ENCODE peak calls at places on chromosomes 13 and 19, in four cellular contexts. N, E, A and I are unnamed samples. For H3K4me1, the result is how much of the 10 kb centered on the place peaks cover.

GRCh38 chr19:27764186-27764804 is 1448.7 kb downstream of the UQCRFS1 start:
- DNase-seq in N (no peak), E (no peak), A (no peak), I (no peak)

GRCh38 chr13:43894438-43894837 is 14.7 kb downstream of the LACC1 start:
- DNase-seq in N (no peak), E (no peak), A (no peak), I (no peak)

GRCh38 chr13:49220035-49220855 is at the start of gene MLNR:
- DNase-seq in N (no peak), E (no peak), A (peak), I (peak)

GRCh38 chr13:74061939-74062595 is 72.1 kb downstream of the KLF12 start:
- DNase-seq in N (no peak), E (no peak), A (peak), I (no peak)

GRCh38 chr19:21466627-21467026 is 38.8 kb upstream of the ZNF429 start:
- DNase-seq in N (no peak), E (no peak), A (no peak), I (no peak)

GRCh38 chr19:14433454-14434156 is 499 bp downstream of the PKN1 start:
- DNase-seq in N (no peak), E (peak), A (no peak), I (no peak)

GRCh38 chr19:41456342-41456918 is 13.5 kb downstream of the ERICH4 start:
- DNase-seq in N (no peak), E (no peak), A (peak), I (no peak)

GRCh38 chr19:54415208-54415900 is at the start of gene TTYH1:
- DNase-seq in N (no peak), E (no peak), A (no peak), I (no peak)

GRCh38 chr19:18460313-18460712 is 22.4 kb upstream of the ISYNA1 start:
- DNase-seq in N (no peak), E (peak), A (peak), I (peak)

GRCh38 chr13:64553411-64554129 is 2676.6 kb downstream of the PCDH9 start:
- DNase-seq in N (no peak), E (no peak), A (peak), I (no peak)

GRCh38 chr19:43704002-43704705 is 11.7 kb upstream of the IRGC start:
- DNase-seq in N (no peak), E (peak), A (no peak), I (no peak)

GRCh38 chr19:17091758-17092333 is 16.3 kb downstream of the MYO9B start:
- DNase-seq in N (no peak), E (peak), A (no peak), I (no peak)

GRCh38 chr13:97367427-97367826 is 66.5 kb upstream of the RAP2A start:
- DNase-seq in N (no peak), E (no peak), A (peak), I (no peak)

GRCh38 chr13:34108396-34108795 is 290.4 kb downstream of the RFC3 start:
- DNase-seq in N (no peak), E (no peak), A (peak), I (no peak)

GRCh38 chr19:4075373-4075772 is 8.7 kb upstream of the ZBTB7A start:
- DNase-seq in N (no peak), E (no peak), A (no peak), I (no peak)

GRCh38 chr19:18439025-18439909 is 1.3 kb upstream of the ISYNA1 start:
- DNase-seq in N (no peak), E (no peak), A (peak), I (no peak)

GRCh38 chr19:10812196-10812595 is 23.8 kb downstream of the TMED1 start:
- DNase-seq in N (no peak), E (no peak), A (no peak), I (no peak)

GRCh38 chr19:18772620-18773587 is 18.2 kb downstream of the COMP start:
- DNase-seq in N (no peak), E (no peak), A (no peak), I (peak)

GRCh38 chr13:25882732-25883357 is 169.0 kb downstream of the SHISA2 start:
- DNase-seq in N (no peak), E (no peak), A (no peak), I (no peak)

GRCh38 chr13:110305949-110306339 is 1.0 kb downstream of the COL4A1 start:
- DNase-seq in N (no peak), E (no peak), A (peak), I (no peak)

GRCh38 chr13:30020726-30021312 is 170.4 kb upstream of the UBL3 start:
- DNase-seq in N (no peak), E (no peak), A (no peak), I (no peak)

GRCh38 chr13:111858571-111858970 is 208.4 kb upstream of the SOX1 start:
- DNase-seq in N (no peak), E (no peak), A (no peak), I (no peak)

GRCh38 chr19:23075031-23075733 is 41.6 kb upstream of the ZNF730 start:
- DNase-seq in N (no peak), E (peak), A (peak), I (peak)

DNA sequence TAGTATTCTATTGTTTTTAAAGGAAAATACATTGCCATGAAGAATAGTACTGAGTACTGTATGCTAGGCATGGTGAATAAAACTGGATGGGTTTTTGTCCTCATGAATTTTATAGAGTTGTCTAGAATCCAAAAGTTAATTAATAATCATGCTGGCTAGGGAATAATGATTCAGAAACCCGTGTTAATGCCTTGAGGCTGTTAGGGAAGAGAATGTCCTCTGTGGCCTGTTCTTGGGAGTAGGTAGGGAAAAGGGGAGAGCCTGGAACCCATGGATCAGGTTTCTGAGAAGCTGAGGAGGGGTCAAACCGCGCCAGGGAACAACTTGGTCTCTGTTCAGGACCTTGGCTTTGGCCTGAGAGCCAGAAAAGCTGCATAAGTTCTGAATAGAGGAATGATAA is 1376.3 kb upstream of the SLC10A2 start:
- DNase-seq in N (no peak), E (no peak), A (no peak), I (no peak)
- H3K4me1 ChIP-seq in N (under half), E (under half), A (under half), I (under half)

GRCh38 chr13:106562301-106562700 is 5.6 kb downstream of the ARGLU1 start:
- DNase-seq in N (no peak), E (no peak), A (no peak), I (no peak)

GRCh38 chr13:106565127-106565775 is 2.7 kb downstream of the ARGLU1 start:
- DNase-seq in N (no peak), E (no peak), A (no peak), I (no peak)

GRCh38 chr13:106558527-106558926 is 9.4 kb downstream of the ARGLU1 start:
- DNase-seq in N (no peak), E (no peak), A (no peak), I (no peak)

GRCh38 chr13:106561551-106562170 is 6.3 kb downstream of the ARGLU1 start:
- DNase-seq in N (no peak), E (no peak), A (peak), I (no peak)

GRCh38 chr13:106560791-106561190 is 7.1 kb downstream of the ARGLU1 start:
- DNase-seq in N (no peak), E (no peak), A (no peak), I (no peak)
- H3K4me1 ChIP-seq in N (under half), E (under half), A (under half), I (under half)

DNA sequence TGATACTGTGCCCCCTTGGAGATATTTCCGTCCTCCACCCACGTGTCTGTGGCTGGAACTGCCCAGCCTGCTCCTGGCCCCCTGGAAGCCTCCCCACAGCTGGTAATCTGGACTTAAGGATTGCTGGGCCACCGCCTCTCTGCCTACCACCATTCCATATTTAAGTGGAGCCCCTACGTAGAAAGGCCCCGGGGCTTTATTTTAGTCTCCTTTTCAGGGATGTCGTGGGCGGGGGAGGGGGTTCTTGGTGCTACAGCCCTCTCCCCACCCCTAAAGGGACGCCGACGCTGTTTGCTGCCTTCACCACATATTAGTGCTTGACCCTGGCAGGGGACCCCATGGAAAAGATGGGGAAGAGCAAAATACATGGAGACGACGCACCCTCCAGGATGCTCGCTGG is 2.7 kb upstream of the NOP53 start:
- DNase-seq in N (no peak), E (no peak), A (peak), I (no peak)
- H3K4me1 ChIP-seq in N (under half), E (under half), A (under half), I (under half)

GRCh38 chr13:27621116-27621365 is 651 bp upstream of the POLR1D start:
- DNase-seq in N (no peak), E (no peak), A (no peak), I (no peak)

GRCh38 chr13:27621366-27622101 is at the start of gene POLR1D:
- DNase-seq in N (peak), E (peak), A (peak), I (peak)

GRCh38 chr13:27619711-27620376 is 485 bp downstream of the LNX2 start:
- DNase-seq in N (no peak), E (peak), A (peak), I (peak)

GRCh38 chr13:27619093-27619705 is 1.1 kb downstream of the LNX2 start:
- DNase-seq in N (no peak), E (no peak), A (peak), I (no peak)

GRCh38 chr13:27620377-27621115 is at the start of gene LNX2:
- DNase-seq in N (peak), E (peak), A (peak), I (peak)
- H3K4me1 ChIP-seq in N (under half), E (under half), A (under half), I (under half)